ENCODE peak calls at places on chromosomes 4 and X, in five cellular contexts. R is type B pancreatic cell, Z is GM23248, K is DMS79, C is KBM-7. Y is an unnamed sample.
A peak's percentile ranks its signal among the peaks of the same experiment; 100 is the strongest.

GRCh38 chr4:6907658-6908191 is 1.9 kb upstream of the TBC1D14 start:
- DNase-seq in C (no peak), K (no peak), Z (peak; percentile 34), R (no peak), Y (peak; percentile 31)

GRCh38 chr4:74499986-74500781 is 55.2 kb downstream of the AREG start:
- DNase-seq in C (no peak), Z (peak; percentile 83), K (no peak), R (no peak), Y (no peak)

GRCh38 chr4:137960371-137961050 is 281.6 kb downstream of the SLC7A11 start:
- DNase-seq in Z (peak; percentile 79), K (no peak), R (no peak), C (no peak), Y (no peak)

GRCh38 chr4:10074767-10075105 is 41.9 kb downstream of the WDR1 start:
- DNase-seq in K (no peak), C (peak; percentile 41), Z (peak; percentile 84), R (no peak), Y (no peak)

GRCh38 chr4:26885912-26886274 is 25.3 kb downstream of the STIM2 start:
- DNase-seq in K (no peak), R (no peak), C (peak; percentile 85), Z (no peak), Y (no peak)

GRCh38 chr4:88735554-88735953 is 37.9 kb upstream of the NAP1L5 start:
- DNase-seq in R (no peak), Z (no peak), K (no peak), C (no peak), Y (no peak)

GRCh38 chr4:152245706-152246105 is 290.2 kb downstream of the FBXW7 start:
- DNase-seq in K (no peak), Z (peak; percentile 12), R (no peak), C (no peak), Y (no peak)

GRCh38 chr4:147370881-147371280 is 110.0 kb upstream of the EDNRA start:
- DNase-seq in C (no peak), K (no peak), Z (no peak), R (no peak), Y (no peak)

GRCh38 chr4:56511098-56511497 is 5.5 kb downstream of the ARL9 start:
- DNase-seq in R (no peak), Z (no peak), C (no peak), K (no peak), Y (no peak)

GRCh38 chrX:130770615-130771014 is 132.4 kb downstream of the ENOX2 start:
- DNase-seq in C (no peak), K (no peak), R (no peak), Z (peak; percentile 81), Y (no peak)

GRCh38 chr4:53804719-53805118 is 213.4 kb upstream of the LNX1 start:
- DNase-seq in K (no peak), C (peak; percentile 46), Z (peak; percentile 20), R (no peak), Y (no peak)

GRCh38 chrX:84956304-84956703 is 47.4 kb upstream of the APOOL start:
- DNase-seq in Z (peak; percentile 1), K (no peak), C (peak; percentile 47), R (no peak), Y (no peak)

GRCh38 chrX:71542411-71542810 is 9.5 kb downstream of the OGT start:
- DNase-seq in C (no peak), R (no peak), K (no peak), Z (peak; percentile 67), Y (no peak)

GRCh38 chrX:150454083-150454482 is 91.0 kb downstream of the MAMLD1 start:
- DNase-seq in Z (no peak), R (no peak), K (no peak), C (no peak), Y (no peak)

GRCh38 chr4:40515398-40516293 is 114.0 kb downstream of the RBM47 start:
- DNase-seq in Z (peak; percentile 20), K (no peak), R (no peak), C (no peak), Y (no peak)

GRCh38 chr4:2006956-2007653 is 1.7 kb downstream of the NELFA start:
- DNase-seq in K (no peak), R (no peak), Z (no peak), C (no peak), Y (no peak)

GRCh38 chr4:83109480-83110221 is 4.9 kb downstream of the PLAC8 start:
- DNase-seq in R (peak; percentile 72), K (peak; percentile 50), C (peak; percentile 53), Z (peak; percentile 66), Y (peak; percentile 51)

GRCh38 chr4:139921551-139922184 is 232.3 kb downstream of the MAML3 start:
- DNase-seq in C (no peak), K (peak; percentile 95), R (no peak), Z (no peak), Y (no peak)

GRCh38 chr4:66577922-66578321 is 907.6 kb upstream of the EPHA5 start:
- DNase-seq in C (no peak), K (no peak), Z (no peak), R (no peak), Y (no peak)

GRCh38 chrX:107324493-107325310 is 118.3 kb downstream of the DNAAF6 start:
- DNase-seq in R (peak; percentile 75), Z (peak; percentile 45), C (peak; percentile 28), K (no peak), Y (no peak)

GRCh38 chr4:5238106-5238505 is 186.8 kb downstream of the STK32B start:
- DNase-seq in K (no peak), Z (peak; percentile 72), C (no peak), R (no peak), Y (no peak)

GRCh38 chrX:69565247-69565815 is 50.6 kb upstream of the EDA start:
- DNase-seq in R (no peak), C (no peak), K (no peak), Z (no peak), Y (no peak)

GRCh38 chrX:120769576-120770341 is 105.9 kb downstream of the CT47B1 start:
- DNase-seq in Z (peak; percentile 75), C (peak; percentile 44), R (no peak), K (no peak), Y (no peak)

GRCh38 chr4:3418029-3418762 is 23.6 kb upstream of the HGFAC start:
- DNase-seq in Z (no peak), C (no peak), R (no peak), K (peak; percentile 36), Y (no peak)

GRCh38 chr4:86972997-86973396 is 38.2 kb downstream of the AFF1 start:
- DNase-seq in C (peak; percentile 68), Z (no peak), R (no peak), K (no peak), Y (no peak)

GRCh38 chrX:40201486-40201885 is 103.7 kb upstream of the BCOR start:
- DNase-seq in K (no peak), C (peak; percentile 34), R (no peak), Z (no peak), Y (no peak)

Y was measured in CD4-positive, alpha-beta T cell.